ENCODE peak calls at places on chromosomes 6 and 20, in ten cellular contexts. D, G, L, S, X, P, Y, Q, Z and W are unnamed samples.

GRCh38 chr6:142380626-142381025 is 78.8 kb downstream of the ADGRG6 start:
- DNase-seq in D (no peak), Q (no peak), Z (peak), P (no peak), Y (no peak), L (no peak), S (no peak), X (no peak), G (no peak), W (no peak)

GRCh38 chr20:52172392-52173047 is 19.1 kb downstream of the ZFP64 start:
- DNase-seq in D (no peak), Q (no peak), G (no peak), L (no peak), X (peak), S (no peak), P (no peak), Y (no peak), Z (no peak), W (no peak)

GRCh38 chr6:25217275-25217674 is 61.9 kb upstream of the CARMIL1 start:
- DNase-seq in Z (no peak), Q (no peak), D (no peak), L (no peak), S (no peak), X (no peak), P (no peak), G (no peak), Y (no peak), W (no peak)

GRCh38 chr6:37554480-37554819 is 54.8 kb upstream of the CCDC167 start:
- DNase-seq in G (no peak), S (no peak), X (no peak), Y (no peak), Z (no peak), L (no peak), P (peak), Q (no peak), D (no peak), W (no peak)

GRCh38 chr6:56246941-56247653 is at the start of gene COL21A1:
- DNase-seq in S (peak), X (no peak), G (no peak), D (no peak), Y (no peak), Q (no peak), L (no peak), P (peak), Z (peak), W (no peak)

GRCh38 chr20:10430000-10430466 is 4.0 kb downstream of the MKKS start:
- DNase-seq in P (no peak), L (peak), Z (no peak), S (no peak), G (no peak), Q (no peak), X (no peak), Y (no peak), D (no peak), W (no peak)

GRCh38 chr6:14865609-14866100 is 380.2 kb upstream of the JARID2 start:
- DNase-seq in P (no peak), Z (no peak), Q (no peak), S (no peak), G (no peak), L (peak), Y (no peak), D (no peak), X (no peak), W (no peak)

GRCh38 chr20:50153153-50153499 is 397 bp downstream of the PEDS1 start:
- DNase-seq in G (no peak), D (no peak), Z (no peak), P (no peak), S (no peak), Q (no peak), Y (no peak), L (no peak), X (no peak), W (no peak)

GRCh38 chr6:6218246-6219085 is 102.0 kb downstream of the F13A1 start:
- DNase-seq in Q (no peak), P (peak), S (no peak), L (no peak), X (no peak), G (no peak), D (no peak), Z (no peak), Y (no peak), W (no peak)

GRCh38 chr20:32514760-32515159 is 70.4 kb downstream of the NOL4L start:
- DNase-seq in Y (no peak), L (no peak), G (no peak), D (no peak), Q (no peak), S (no peak), P (no peak), Z (no peak), X (no peak), W (no peak)

GRCh38 chr20:56516631-56517030 is 7.9 kb upstream of the FAM209A start:
- DNase-seq in G (no peak), X (no peak), D (no peak), S (no peak), Q (no peak), P (no peak), Y (no peak), Z (no peak), L (no peak), W (no peak)

GRCh38 chr6:95837890-95838289 is 177.9 kb upstream of the FUT9 start:
- DNase-seq in D (no peak), Y (no peak), Q (no peak), G (no peak), S (no peak), Z (no peak), L (no peak), P (no peak), X (no peak), W (no peak)

GRCh38 chr6:150143521-150144293 is 863 bp downstream of the PPP1R14C start:
- DNase-seq in X (peak), Y (no peak), Q (no peak), Z (peak), L (no peak), D (no peak), G (no peak), P (no peak), S (no peak), W (no peak)

GRCh38 chr20:3031524-3032147 is 11.8 kb upstream of the GNRH2 start:
- DNase-seq in Z (no peak), P (no peak), Q (no peak), Y (no peak), D (no peak), L (no peak), G (no peak), X (no peak), S (no peak), W (no peak)

GRCh38 chr20:62916703-62917476 is 9.4 kb downstream of the DIDO1 start:
- DNase-seq in L (no peak), Y (no peak), Z (no peak), S (no peak), G (no peak), P (no peak), X (no peak), Q (no peak), D (no peak), W (no peak)

GRCh38 chr20:38557174-38557573 is 23.8 kb upstream of the ADIG start:
- DNase-seq in P (no peak), L (no peak), X (no peak), S (no peak), Z (no peak), Y (no peak), D (no peak), G (no peak), Q (no peak), W (no peak)

GRCh38 chr20:2984028-2984501 is 59.4 kb upstream of the GNRH2 start:
- DNase-seq in L (no peak), Z (no peak), X (peak), D (no peak), Y (no peak), P (no peak), Q (no peak), G (no peak), S (no peak), W (no peak)

GRCh38 chr20:38202153-38202981 is 37.3 kb upstream of the TGM2 start:
- DNase-seq in Q (no peak), L (no peak), X (no peak), Y (no peak), D (no peak), G (no peak), P (no peak), S (no peak), Z (no peak), W (no peak)

GRCh38 chr6:3899970-3900439 is 50.8 kb downstream of the FAM50B start:
- DNase-seq in X (no peak), D (no peak), Z (no peak), G (no peak), S (no peak), Y (no peak), P (no peak), L (no peak), Q (no peak), W (no peak)

GRCh38 chr6:14985366-14985765 is 260.5 kb upstream of the JARID2 start:
- DNase-seq in Y (no peak), X (no peak), G (no peak), D (no peak), S (no peak), P (no peak), Q (no peak), Z (no peak), L (no peak), W (no peak)

GRCh38 chr6:158002951-158003853 is 21.5 kb downstream of the SYNJ2 start:
- DNase-seq in S (peak), L (peak), D (no peak), Q (no peak), Y (no peak), G (no peak), Z (peak), P (peak), X (no peak), W (no peak)

GRCh38 chr6:133811557-133811956 is 77.4 kb upstream of the TCF21 start:
- DNase-seq in S (no peak), Q (no peak), L (no peak), G (no peak), Y (no peak), X (no peak), P (no peak), D (no peak), Z (no peak), W (no peak)